ENCODE peak calls at places on chromosome 3, in four cellular contexts. X is HCT116, N is H1, S is A549. O is an unnamed sample.

GRCh38 chr3:98855811-98856400 is 45.6 kb downstream of the DCBLD2 start:
- DNase-seq in X (no peak), N (no peak), S (no peak), O (no peak)

GRCh38 chr3:62211675-62212429 is 161.5 kb downstream of the FEZF2 start:
- DNase-seq in X (no peak), N (no peak), S (peak; percentile 3), O (no peak)

GRCh38 chr3:160133757-160134156 is 91.5 kb upstream of the C3orf80 start:
- DNase-seq in X (peak; percentile 40), N (peak; percentile 19), S (no peak), O (peak; percentile 35)

GRCh38 chr3:64685800-64686445 is 1.9 kb downstream of the ADAMTS9 start:
- DNase-seq in X (peak; percentile 35), N (no peak), S (peak; percentile 22), O (no peak)

GRCh38 chr3:186815490-186815889 is 9.2 kb upstream of the RFC4 start:
- DNase-seq in X (no peak), N (no peak), S (peak; percentile 37), O (peak; percentile 94)

GRCh38 chr3:126474498-126475410 is 937 bp downstream of the ZXDC start:
- DNase-seq in X (peak; percentile 16), N (no peak), S (peak; percentile 35), O (peak; percentile 73)

GRCh38 chr3:177597325-177598109 is 400.2 kb upstream of the TBL1XR1 start:
- DNase-seq in X (no peak), N (no peak), S (no peak), O (peak; percentile 55)

GRCh38 chr3:113151475-113152031 is 59.8 kb upstream of the BOC start:
- DNase-seq in X (no peak), N (no peak), S (no peak), O (no peak)

GRCh38 chr3:179599531-179599930 is 4.9 kb downstream of the MRPL47 start:
- DNase-seq in X (no peak), N (no peak), S (no peak), O (no peak)

GRCh38 chr3:37272743-37273142 is 98.4 kb upstream of the LRRFIP2 start:
- DNase-seq in X (no peak), N (no peak), S (no peak), O (peak; percentile 14)

GRCh38 chr3:15679306-15679705 is 77.8 kb downstream of the BTD start:
- DNase-seq in X (no peak), N (no peak), S (no peak), O (no peak)

GRCh38 chr3:30227571-30228301 is 378.7 kb upstream of the TGFBR2 start:
- DNase-seq in X (peak; percentile 27), N (no peak), S (peak; percentile 25), O (peak; percentile 89)

GRCh38 chr3:55160241-55160877 is 232.5 kb upstream of the LRTM1 start:
- DNase-seq in X (no peak), N (no peak), S (peak; percentile 1), O (peak; percentile 81)

GRCh38 chr3:138113309-138113708 is 2.1 kb downstream of the DZIP1L start:
- DNase-seq in X (peak; percentile 3), N (no peak), S (no peak), O (peak; percentile 16)

GRCh38 chr3:89586256-89586655 is 478.8 kb downstream of the EPHA3 start:
- DNase-seq in X (no peak), N (no peak), S (no peak), O (no peak)

GRCh38 chr3:3772920-3773319 is 26.3 kb upstream of the LRRN1 start:
- DNase-seq in X (no peak), N (no peak), S (no peak), O (no peak)

GRCh38 chr3:54067060-54067459 is 55.3 kb upstream of the CACNA2D3 start:
- DNase-seq in X (no peak), N (no peak), S (no peak), O (no peak)

GRCh38 chr3:115100172-115100571 is 46.9 kb downstream of the ZBTB20 start:
- DNase-seq in X (no peak), N (no peak), S (no peak), O (peak; percentile 1)

GRCh38 chr3:16842710-16843270 is 42.0 kb upstream of the PLCL2 start:
- DNase-seq in X (no peak), N (no peak), S (no peak), O (no peak)

GRCh38 chr3:13018039-13018431 is 55.2 kb downstream of the IQSEC1 start:
- DNase-seq in X (no peak), N (no peak), S (no peak), O (no peak)

GRCh38 chr3:10957976-10958749 is 34.4 kb upstream of the SLC6A1 start:
- DNase-seq in X (no peak), N (no peak), S (no peak), O (peak; percentile 27)

GRCh38 chr3:141998674-141999290 is 122.3 kb downstream of the ATP1B3 start:
- DNase-seq in X (no peak), N (no peak), S (peak; percentile 7), O (peak; percentile 24)

GRCh38 chr3:21920431-21920830 is 169.4 kb upstream of the ZNF385D start:
- DNase-seq in X (no peak), N (no peak), S (no peak), O (no peak)

GRCh38 chr3:53382106-53382505 is 34.8 kb upstream of the DCP1A start:
- DNase-seq in X (no peak), N (no peak), S (no peak), O (no peak)

GRCh38 chr3:49092948-49093852 is 671 bp downstream of the QRICH1 start:
- DNase-seq in X (peak; percentile 49), N (peak; percentile 38), S (peak; percentile 31), O (peak; percentile 85)

GRCh38 chr3:161409069-161409468 is 37.8 kb upstream of the SPTSSB start:
- DNase-seq in X (peak; percentile 49), N (no peak), S (peak; percentile 14), O (peak; percentile 42)

GRCh38 chr3:129628169-129628522 is 21.7 kb upstream of the PLXND1 start:
- DNase-seq in X (no peak), N (no peak), S (no peak), O (no peak)

GRCh38 chr3:138348107-138348949 is at the start of gene MRAS:
- DNase-seq in X (peak; percentile 57), N (peak; percentile 46), S (peak; percentile 60), O (peak; percentile 84)

GRCh38 chr3:127967296-127967695 is 52.3 kb downstream of the KBTBD12 start:
- DNase-seq in X (no peak), N (no peak), S (no peak), O (no peak)

GRCh38 chr3:108222813-108223307 is 636 bp upstream of the IFT57 start:
- DNase-seq in X (no peak), N (no peak), S (no peak), O (no peak)

GRCh38 chr3:154018100-154018696 is 103.0 kb upstream of the ARHGEF26 start:
- DNase-seq in X (peak; percentile 45), N (peak; percentile 21), S (peak; percentile 11), O (peak; percentile 55)

GRCh38 chr3:131193671-131194291 is 167.1 kb downstream of the NEK11 start:
- DNase-seq in X (no peak), N (no peak), S (peak; percentile 8), O (no peak)
- TF ChIP-seq MAX in X (no peak), N (no peak), S (no peak), O (no peak)

GRCh38 chr3:46489875-46490274 is 7.9 kb upstream of the RTP3 start:
- DNase-seq in X (no peak), N (no peak), S (no peak), O (peak; percentile 70)
- TF ChIP-seq POLR2A in X (no peak), N (no peak), S (no peak), O (no peak)

DNA sequence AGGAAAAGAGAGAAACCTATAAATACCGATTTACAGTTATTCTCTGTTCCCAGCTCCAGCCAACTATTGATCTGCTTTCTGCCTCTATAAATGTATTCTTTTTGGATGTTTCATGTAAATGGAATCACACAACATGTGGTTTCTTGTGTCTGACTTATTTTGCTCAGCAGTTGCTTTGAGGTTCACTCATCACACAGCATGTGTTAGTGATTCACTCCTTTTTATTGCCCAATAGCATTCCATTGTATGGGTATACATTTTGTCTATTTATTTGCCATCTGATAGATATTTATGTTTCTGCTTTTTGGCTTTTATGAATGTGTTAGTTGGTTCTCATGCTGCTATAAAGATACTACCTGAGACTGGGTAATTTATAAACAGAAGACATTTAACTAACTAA is 23.6 kb downstream of the CCR1 start:
- DNase-seq in X (peak; percentile 23), N (no peak), S (no peak), O (peak; percentile 64)
- TF ChIP-seq MAX in X (no peak), N (no peak), S (no peak), O (peak; percentile 14)

GRCh38 chr3:39383190-39383912 is at the start of gene SLC25A38:
- DNase-seq in X (peak; percentile 83), N (peak; percentile 56), S (peak; percentile 95), O (peak; percentile 94)
- TF ChIP-seq POLR2A in X (peak; percentile 30), N (no peak), S (peak; percentile 51), O (peak; percentile 73)

DNA sequence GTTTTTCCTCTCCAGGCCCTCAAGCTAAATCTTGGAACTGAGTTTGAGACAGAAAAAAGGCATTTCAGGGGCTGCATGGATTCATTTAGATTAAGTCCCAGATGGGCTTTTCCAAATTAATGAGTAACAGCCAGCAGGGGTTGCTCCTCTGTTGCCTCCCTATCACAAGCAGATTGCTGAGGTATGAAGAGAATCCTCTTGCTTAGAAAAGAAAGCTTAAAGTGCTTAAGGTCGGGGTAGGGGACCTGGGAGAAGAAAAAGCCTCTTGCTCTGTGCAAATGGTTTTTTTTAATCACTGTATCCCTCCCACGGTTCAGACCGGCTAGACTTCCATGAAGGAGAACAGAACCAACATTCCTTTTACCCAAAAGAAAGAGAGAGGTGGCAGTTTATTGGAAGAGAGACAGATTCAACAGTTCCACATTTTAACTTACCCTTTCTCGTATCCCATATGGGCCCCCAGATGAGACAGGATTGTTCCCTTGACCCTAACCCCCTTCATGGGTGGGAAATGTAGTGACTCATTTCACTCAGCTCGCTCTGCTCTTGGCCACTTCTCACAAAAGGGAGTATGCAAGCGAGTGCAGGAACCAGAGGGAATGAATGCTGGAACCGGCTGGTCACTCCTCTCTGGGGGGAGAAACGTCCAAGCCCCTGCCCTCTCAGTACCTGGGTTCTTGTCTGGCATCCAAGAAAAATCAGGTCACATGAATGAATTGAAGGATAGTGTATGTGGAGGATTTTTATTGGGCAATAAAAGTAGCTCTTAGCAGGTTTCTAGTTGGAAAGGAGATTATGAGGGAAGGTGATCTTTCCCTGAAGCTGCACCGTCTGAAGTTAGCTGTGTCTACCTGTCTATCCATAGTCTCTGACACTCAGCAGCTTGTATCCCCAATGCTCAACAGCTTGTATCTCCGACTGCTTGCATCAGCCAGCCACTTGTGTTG is 745.2 kb downstream of the SI start:
- DNase-seq in X (no peak), N (peak; percentile 43), S (no peak), O (no peak)
- TF ChIP-seq MAX in X (no peak), N (no peak), S (no peak), O (no peak)

O was measured in NB4.